ENCODE peak calls at places on chromosomes 2 and 18, in seven cellular contexts. One of them, this sample, is unnamed.

GRCh38 chr2:172088245-172089004 is 3.1 kb downstream of the DLX1 start:
- DNase-seq in heart right ventricle: no peak
- DNase-seq in MM.1S: no peak
- DNase-seq in thyroid gland: no peak
- DNase-seq in WTC11: peak; percentile 54
- DNase-seq in H9: peak; percentile 49
- DNase-seq in NB4: no peak
- DNase-seq in this sample: no peak

GRCh38 chr18:77069931-77070330 is 62.7 kb downstream of the MBP start:
- DNase-seq in heart right ventricle: no peak
- DNase-seq in MM.1S: no peak
- DNase-seq in thyroid gland: no peak
- DNase-seq in WTC11: no peak
- DNase-seq in H9: no peak
- DNase-seq in NB4: no peak
- DNase-seq in this sample: no peak

GRCh38 chr2:189268763-189269162 is 89.2 kb upstream of the COL5A2 start:
- DNase-seq in heart right ventricle: no peak
- DNase-seq in MM.1S: no peak
- DNase-seq in thyroid gland: no peak
- DNase-seq in WTC11: no peak
- DNase-seq in H9: no peak
- DNase-seq in NB4: no peak
- DNase-seq in this sample: peak; percentile 12

GRCh38 chr2:239790313-239790712 is 234.8 kb downstream of the NDUFA10 start:
- DNase-seq in heart right ventricle: no peak
- DNase-seq in MM.1S: no peak
- DNase-seq in thyroid gland: no peak
- DNase-seq in WTC11: no peak
- DNase-seq in H9: peak; percentile 18
- DNase-seq in NB4: no peak
- DNase-seq in this sample: no peak

GRCh38 chr2:152546230-152546837 is 170.9 kb downstream of the PRPF40A start:
- DNase-seq in heart right ventricle: no peak
- DNase-seq in MM.1S: no peak
- DNase-seq in thyroid gland: no peak
- DNase-seq in WTC11: no peak
- DNase-seq in H9: no peak
- DNase-seq in NB4: no peak
- DNase-seq in this sample: no peak

GRCh38 chr2:38750793-38751042 is 443 bp downstream of the SRSF7 start:
- DNase-seq in heart right ventricle: peak; percentile 70
- DNase-seq in MM.1S: peak; percentile 58
- DNase-seq in thyroid gland: peak; percentile 64
- DNase-seq in WTC11: peak; percentile 52
- DNase-seq in H9: no peak
- DNase-seq in NB4: peak; percentile 79
- DNase-seq in this sample: peak; percentile 71

GRCh38 chr2:190978389-190979053 is 35.5 kb downstream of the STAT1 start:
- DNase-seq in heart right ventricle: no peak
- DNase-seq in MM.1S: no peak
- DNase-seq in thyroid gland: no peak
- DNase-seq in WTC11: no peak
- DNase-seq in H9: no peak
- DNase-seq in NB4: no peak
- DNase-seq in this sample: peak; percentile 19

GRCh38 chr2:9466147-9466683 is 8.1 kb upstream of the IAH1 start:
- DNase-seq in heart right ventricle: no peak
- DNase-seq in MM.1S: no peak
- DNase-seq in thyroid gland: no peak
- DNase-seq in WTC11: no peak
- DNase-seq in H9: no peak
- DNase-seq in NB4: no peak
- DNase-seq in this sample: no peak

GRCh38 chr2:123513351-123513750 is 511.7 kb upstream of the CNTNAP5 start:
- DNase-seq in heart right ventricle: no peak
- DNase-seq in MM.1S: no peak
- DNase-seq in thyroid gland: no peak
- DNase-seq in WTC11: no peak
- DNase-seq in H9: no peak
- DNase-seq in NB4: no peak
- DNase-seq in this sample: peak; percentile 9

GRCh38 chr2:205708231-205708631 is 25.9 kb downstream of the NRP2 start:
- DNase-seq in heart right ventricle: peak; percentile 61
- DNase-seq in MM.1S: no peak
- DNase-seq in thyroid gland: peak; percentile 71
- DNase-seq in WTC11: no peak
- DNase-seq in H9: no peak
- DNase-seq in NB4: no peak
- DNase-seq in this sample: no peak

GRCh38 chr2:127917916-127918315 is 32.2 kb upstream of the AMMECR1L start:
- DNase-seq in heart right ventricle: no peak
- DNase-seq in MM.1S: no peak
- DNase-seq in thyroid gland: no peak
- DNase-seq in WTC11: no peak
- DNase-seq in H9: no peak
- DNase-seq in NB4: no peak
- DNase-seq in this sample: peak; percentile 13

GRCh38 chr18:54241483-54241882 is 17.0 kb upstream of the MBD2 start:
- DNase-seq in heart right ventricle: no peak
- DNase-seq in MM.1S: no peak
- DNase-seq in thyroid gland: no peak
- DNase-seq in WTC11: no peak
- DNase-seq in H9: no peak
- DNase-seq in NB4: no peak
- DNase-seq in this sample: no peak

GRCh38 chr2:240953426-240954425 is 44.7 kb upstream of the SNED1 start:
- DNase-seq in heart right ventricle: no peak
- DNase-seq in MM.1S: no peak
- DNase-seq in thyroid gland: peak; percentile 42
- DNase-seq in WTC11: no peak
- DNase-seq in H9: peak; percentile 22
- DNase-seq in NB4: no peak
- DNase-seq in this sample: no peak

GRCh38 chr2:96907405-96908041 is 37.6 kb upstream of the SEMA4C start:
- DNase-seq in heart right ventricle: peak; percentile 90
- DNase-seq in MM.1S: peak; percentile 2
- DNase-seq in thyroid gland: peak; percentile 74
- DNase-seq in WTC11: peak; percentile 71
- DNase-seq in H9: peak; percentile 81
- DNase-seq in NB4: no peak
- DNase-seq in this sample: peak; percentile 63

GRCh38 chr18:5630766-5631413 is 87.1 kb upstream of the EPB41L3 start:
- DNase-seq in heart right ventricle: peak; percentile 59
- DNase-seq in MM.1S: no peak
- DNase-seq in thyroid gland: no peak
- DNase-seq in WTC11: no peak
- DNase-seq in H9: no peak
- DNase-seq in NB4: no peak
- DNase-seq in this sample: peak; percentile 1

GRCh38 chr18:79742076-79742475 is 55.7 kb upstream of the KCNG2 start:
- DNase-seq in heart right ventricle: no peak
- DNase-seq in MM.1S: no peak
- DNase-seq in thyroid gland: no peak
- DNase-seq in WTC11: no peak
- DNase-seq in H9: no peak
- DNase-seq in NB4: no peak
- DNase-seq in this sample: no peak

DNA sequence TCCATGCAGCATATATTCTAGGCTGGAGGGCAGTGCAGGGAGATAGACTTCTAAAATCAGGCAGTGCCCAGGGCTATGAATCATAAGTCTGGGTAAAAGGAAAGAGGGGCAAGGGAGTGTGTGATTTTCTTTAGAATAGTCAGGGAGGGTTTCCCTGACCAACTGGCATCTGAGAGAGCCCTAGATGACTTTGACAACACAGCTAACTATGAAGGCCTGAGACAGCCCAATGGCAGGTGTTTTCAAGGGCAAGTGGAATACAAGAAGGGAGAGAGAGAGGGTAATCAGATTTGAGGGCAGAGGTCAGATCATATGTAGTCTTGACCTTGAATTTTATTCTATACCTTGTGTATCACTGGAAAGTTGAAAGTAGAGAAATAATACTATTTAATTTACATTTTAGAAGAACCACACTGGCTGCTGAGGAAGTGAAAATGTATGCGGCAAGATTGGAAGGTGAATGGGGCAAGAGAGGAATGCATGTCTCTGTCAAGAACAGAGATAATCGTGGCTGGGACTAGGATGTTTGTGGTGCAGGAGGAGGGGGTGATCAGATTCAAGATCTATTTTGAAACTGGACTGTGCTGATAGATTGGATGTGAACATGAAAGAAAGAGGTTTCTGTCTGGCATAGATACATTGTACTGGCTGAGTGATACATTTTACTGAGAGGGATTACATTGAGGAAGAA is 1.9 kb upstream of the ITGB6 start:
- DNase-seq in heart right ventricle: no peak
- DNase-seq in MM.1S: no peak
- DNase-seq in thyroid gland: no peak
- DNase-seq in WTC11: no peak
- DNase-seq in H9: no peak
- DNase-seq in NB4: no peak
- DNase-seq in this sample: no peak
- TF ChIP-seq CTCF in heart right ventricle: no peak
- TF ChIP-seq CTCF in MM.1S: no peak
- TF ChIP-seq CTCF in thyroid gland: no peak
- TF ChIP-seq CTCF in WTC11: no peak
- TF ChIP-seq CTCF in H9: no peak
- TF ChIP-seq CTCF in NB4: no peak
- TF ChIP-seq CTCF in this sample: no peak

DNA sequence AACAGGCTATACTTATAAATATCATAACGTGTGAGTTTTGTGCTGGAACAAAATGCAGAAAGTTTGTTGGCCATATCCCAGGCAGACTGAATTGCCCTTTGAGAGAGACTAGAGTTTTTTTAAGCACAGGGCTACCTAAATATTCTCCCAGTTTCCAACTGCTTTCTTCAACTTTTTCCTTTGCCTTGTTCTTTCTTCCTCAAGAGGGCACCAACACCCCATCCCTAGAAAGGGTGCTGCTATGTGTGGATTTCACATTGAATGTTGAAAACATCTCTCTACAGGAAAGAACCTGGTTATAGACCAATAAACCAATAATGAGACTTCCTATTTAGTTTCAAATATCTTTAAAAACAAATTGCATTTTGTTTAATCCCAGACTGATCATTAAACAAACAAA is 87.9 kb downstream of the ICOS start:
- DNase-seq in heart right ventricle: no peak
- DNase-seq in MM.1S: peak; percentile 66
- DNase-seq in thyroid gland: no peak
- DNase-seq in WTC11: peak; percentile 17
- DNase-seq in H9: no peak
- DNase-seq in NB4: peak; percentile 35
- DNase-seq in this sample: peak; percentile 52
- TF ChIP-seq CTCF in heart right ventricle: peak; percentile 60
- TF ChIP-seq CTCF in MM.1S: peak; percentile 89
- TF ChIP-seq CTCF in thyroid gland: no peak
- TF ChIP-seq CTCF in WTC11: no peak
- TF ChIP-seq CTCF in H9: peak; percentile 79
- TF ChIP-seq CTCF in NB4: peak; percentile 37
- TF ChIP-seq CTCF in this sample: peak; percentile 61

DNA sequence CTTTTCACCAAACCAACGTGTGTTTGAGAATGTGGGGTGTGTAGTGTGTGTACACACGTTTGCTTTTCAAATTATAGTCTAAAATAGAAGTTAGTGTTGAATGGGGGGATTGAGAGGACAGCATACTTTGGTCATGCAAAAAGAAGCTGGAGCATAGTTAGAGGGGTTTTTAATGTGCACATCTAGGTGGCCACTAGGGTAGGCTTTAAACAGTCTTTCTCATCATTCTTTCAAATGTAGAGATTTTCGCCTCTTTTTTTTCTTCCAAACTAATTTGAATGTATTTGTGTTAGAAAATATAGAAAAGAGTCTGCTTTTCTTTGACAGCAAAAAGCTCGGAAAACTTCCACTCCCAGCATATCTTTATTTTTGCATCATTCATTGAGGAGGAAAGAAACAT is 165.2 kb upstream of the MYO3B start:
- DNase-seq in heart right ventricle: no peak
- DNase-seq in MM.1S: no peak
- DNase-seq in thyroid gland: no peak
- DNase-seq in WTC11: no peak
- DNase-seq in H9: no peak
- DNase-seq in NB4: no peak
- DNase-seq in this sample: no peak
- TF ChIP-seq CTCF in heart right ventricle: no peak
- TF ChIP-seq CTCF in MM.1S: no peak
- TF ChIP-seq CTCF in thyroid gland: no peak
- TF ChIP-seq CTCF in WTC11: no peak
- TF ChIP-seq CTCF in H9: peak; percentile 28
- TF ChIP-seq CTCF in NB4: no peak
- TF ChIP-seq CTCF in this sample: no peak

GRCh38 chr18:12246849-12247808 is 7.0 kb upstream of the CIDEA start:
- DNase-seq in heart right ventricle: no peak
- DNase-seq in MM.1S: peak; percentile 23
- DNase-seq in thyroid gland: no peak
- DNase-seq in WTC11: peak; percentile 78
- DNase-seq in H9: peak; percentile 77
- DNase-seq in NB4: peak; percentile 44
- DNase-seq in this sample: no peak
- TF ChIP-seq CTCF in heart right ventricle: peak; percentile 41
- TF ChIP-seq CTCF in MM.1S: peak; percentile 36
- TF ChIP-seq CTCF in thyroid gland: no peak
- TF ChIP-seq CTCF in WTC11: peak; percentile 42
- TF ChIP-seq CTCF in H9: peak; percentile 82
- TF ChIP-seq CTCF in NB4: peak; percentile 51
- TF ChIP-seq CTCF in this sample: peak; percentile 11

GRCh38 chr2:98269274-98269673 is 77.0 kb upstream of the CNGA3 start:
- DNase-seq in heart right ventricle: peak; percentile 17
- DNase-seq in MM.1S: peak; percentile 50
- DNase-seq in thyroid gland: no peak
- DNase-seq in WTC11: no peak
- DNase-seq in H9: peak; percentile 46
- DNase-seq in NB4: peak; percentile 66
- DNase-seq in this sample: peak; percentile 39
- TF ChIP-seq CTCF in heart right ventricle: peak; percentile 65
- TF ChIP-seq CTCF in MM.1S: peak; percentile 81
- TF ChIP-seq CTCF in thyroid gland: peak; percentile 51
- TF ChIP-seq CTCF in WTC11: peak; percentile 62
- TF ChIP-seq CTCF in H9: peak; percentile 79
- TF ChIP-seq CTCF in NB4: peak; percentile 82
- TF ChIP-seq CTCF in this sample: peak; percentile 71

GRCh38 chr2:85226783-85227182 is 93.6 kb downstream of the TCF7L1 start:
- DNase-seq in heart right ventricle: no peak
- DNase-seq in MM.1S: no peak
- DNase-seq in thyroid gland: no peak
- DNase-seq in WTC11: no peak
- DNase-seq in H9: no peak
- DNase-seq in NB4: no peak
- DNase-seq in this sample: no peak

GRCh38 chr2:85216051-85216431 is 82.8 kb downstream of the TCF7L1 start:
- DNase-seq in heart right ventricle: no peak
- DNase-seq in MM.1S: no peak
- DNase-seq in thyroid gland: peak; percentile 33
- DNase-seq in WTC11: no peak
- DNase-seq in H9: no peak
- DNase-seq in NB4: no peak
- DNase-seq in this sample: no peak

GRCh38 chr2:85222792-85223191 is 89.6 kb downstream of the TCF7L1 start:
- DNase-seq in heart right ventricle: no peak
- DNase-seq in MM.1S: no peak
- DNase-seq in thyroid gland: no peak
- DNase-seq in WTC11: no peak
- DNase-seq in H9: no peak
- DNase-seq in NB4: no peak
- DNase-seq in this sample: no peak

GRCh38 chr2:85216927-85217326 is 83.7 kb downstream of the TCF7L1 start:
- DNase-seq in heart right ventricle: no peak
- DNase-seq in MM.1S: no peak
- DNase-seq in thyroid gland: no peak
- DNase-seq in WTC11: no peak
- DNase-seq in H9: no peak
- DNase-seq in NB4: no peak
- DNase-seq in this sample: no peak

GRCh38 chr2:85221291-85221690 is 88.1 kb downstream of the TCF7L1 start:
- DNase-seq in heart right ventricle: no peak
- DNase-seq in MM.1S: no peak
- DNase-seq in thyroid gland: no peak
- DNase-seq in WTC11: no peak
- DNase-seq in H9: no peak
- DNase-seq in NB4: no peak
- DNase-seq in this sample: peak; percentile 44
- TF ChIP-seq CTCF in heart right ventricle: no peak
- TF ChIP-seq CTCF in MM.1S: no peak
- TF ChIP-seq CTCF in thyroid gland: no peak
- TF ChIP-seq CTCF in WTC11: no peak
- TF ChIP-seq CTCF in H9: no peak
- TF ChIP-seq CTCF in NB4: no peak
- TF ChIP-seq CTCF in this sample: no peak

This sample was measured in foreskin fibroblast.